ENCODE peak calls at places on chromosomes 2 and 18, in four cellular contexts. U, H, X and I are unnamed samples. For H3K4me1, the result is how much of the 10 kb centered on the place peaks cover.

GRCh38 chr2:95670686-95671085 is 78.9 kb downstream of the TRIM43 start:
- DNase-seq in H (no peak), U (no peak), X (no peak), I (no peak)

GRCh38 chr2:85978883-85979780 is 90.3 kb upstream of the ST3GAL5 start:
- DNase-seq in X (no peak), H (no peak), U (no peak), I (no peak)

GRCh38 chr18:59033361-59033760 is 106.3 kb upstream of the SEC11C start:
- DNase-seq in X (no peak), H (no peak), U (no peak), I (no peak)

GRCh38 chr2:48424866-48425265 is 105.1 kb upstream of the STON1 start:
- DNase-seq in H (no peak), X (no peak), U (no peak), I (no peak)

GRCh38 chr2:183072177-183072576 is 6.4 kb upstream of the DUSP19 start:
- DNase-seq in U (no peak), H (no peak), X (no peak), I (no peak)

GRCh38 chr18:12741351-12741750 is 38.5 kb downstream of the PSMG2 start:
- DNase-seq in X (no peak), U (no peak), H (no peak), I (peak)

GRCh38 chr2:235740821-235741220 is 247.0 kb downstream of the AGAP1 start:
- DNase-seq in H (no peak), U (no peak), X (peak), I (peak)

GRCh38 chr2:249538-250042 is 14.2 kb downstream of the SH3YL1 start:
- DNase-seq in H (no peak), U (no peak), X (no peak), I (no peak)

GRCh38 chr2:150812664-150813408 is 325.4 kb upstream of the RND3 start:
- DNase-seq in H (no peak), X (no peak), U (no peak), I (no peak)

GRCh38 chr2:120436460-120436739 is 90.5 kb downstream of the INHBB start:
- DNase-seq in H (no peak), U (no peak), X (no peak), I (no peak)

GRCh38 chr2:52904511-52904910 is 863.1 kb upstream of the CHAC2 start:
- DNase-seq in U (no peak), X (no peak), H (no peak), I (no peak)

GRCh38 chr18:63540131-63540530 is 2.0 kb upstream of the SERPINB12 start:
- DNase-seq in U (no peak), X (no peak), H (no peak), I (no peak)

GRCh38 chr2:61536086-61536722 is 2.0 kb downstream of the XPO1 start:
- DNase-seq in X (no peak), U (no peak), H (no peak), I (no peak)

GRCh38 chr2:191128172-191128910 is 22.5 kb downstream of the STAT4 start:
- DNase-seq in H (no peak), U (no peak), X (no peak), I (no peak)

GRCh38 chr2:106859498-106859897 is 26.5 kb downstream of the ST6GAL2 start:
- DNase-seq in X (no peak), U (no peak), H (no peak), I (no peak)

GRCh38 chr2:106886916-106887758 is 1.2 kb upstream of the ST6GAL2 start:
- DNase-seq in U (no peak), X (peak), H (no peak), I (no peak)

GRCh38 chr18:32441536-32441935 is 29.1 kb downstream of the GAREM1 start:
- DNase-seq in X (no peak), U (no peak), H (no peak), I (no peak)

GRCh38 chr2:10297950-10298349 is 4.8 kb upstream of the HPCAL1 start:
- DNase-seq in H (no peak), X (peak), U (no peak), I (peak)

GRCh38 chr2:231527091-231527395 is 3.2 kb downstream of the NMUR1 start:
- DNase-seq in H (no peak), X (no peak), U (no peak), I (no peak)

GRCh38 chr2:29613067-29613466 is 308.3 kb downstream of the ALK start:
- DNase-seq in X (no peak), U (no peak), H (no peak), I (no peak)

GRCh38 chr2:29614295-29614830 is 307.0 kb downstream of the ALK start:
- DNase-seq in H (no peak), X (no peak), U (no peak), I (no peak)

GRCh38 chr2:29615183-29615582 is 306.2 kb downstream of the ALK start:
- DNase-seq in U (no peak), X (no peak), H (no peak), I (no peak)

GRCh38 chr2:29612568-29612967 is 308.8 kb downstream of the ALK start:
- DNase-seq in H (no peak), U (no peak), X (no peak), I (no peak)

DNA sequence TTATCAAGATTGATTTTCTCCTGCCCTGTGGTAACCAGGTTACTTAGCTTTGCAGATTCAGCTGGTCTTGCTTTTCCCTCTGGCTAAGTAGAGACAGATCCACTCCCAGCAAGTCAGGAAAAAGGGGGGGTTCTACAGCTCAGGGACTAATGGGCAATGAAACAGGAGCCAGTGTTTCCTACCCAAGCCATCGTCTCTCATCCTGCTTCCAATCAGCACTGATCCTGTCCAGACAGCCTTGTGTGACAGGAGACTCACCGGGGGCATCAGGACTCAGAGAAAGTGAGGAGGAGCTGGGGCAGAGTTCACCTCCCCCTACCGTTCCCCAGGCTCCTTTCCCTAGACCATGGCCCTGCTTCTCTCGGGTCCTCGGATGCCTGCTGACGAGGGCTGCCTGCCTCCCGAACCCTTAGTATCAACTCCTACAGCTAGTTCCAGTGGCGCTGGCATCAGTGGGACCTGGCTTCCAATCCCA is 307.6 kb downstream of the ALK start:
- DNase-seq in U (no peak), X (no peak), H (no peak), I (no peak)
- H3K4me1 ChIP-seq in U (under half), X (under half), H (under half), I (under half)

GRCh38 chr18:48922203-48922800 is 28.5 kb downstream of the SMAD7 start:
- DNase-seq in U (no peak), X (no peak), H (no peak), I (no peak)

GRCh38 chr18:48921305-48922202 is 29.2 kb downstream of the SMAD7 start:
- DNase-seq in H (no peak), U (no peak), X (no peak), I (no peak)

GRCh38 chr18:48923746-48924580 is 26.8 kb downstream of the SMAD7 start:
- DNase-seq in X (no peak), H (no peak), U (no peak), I (peak)

GRCh38 chr18:48924621-48925601 is 25.9 kb downstream of the SMAD7 start:
- DNase-seq in X (no peak), H (no peak), U (no peak), I (peak)

DNA sequence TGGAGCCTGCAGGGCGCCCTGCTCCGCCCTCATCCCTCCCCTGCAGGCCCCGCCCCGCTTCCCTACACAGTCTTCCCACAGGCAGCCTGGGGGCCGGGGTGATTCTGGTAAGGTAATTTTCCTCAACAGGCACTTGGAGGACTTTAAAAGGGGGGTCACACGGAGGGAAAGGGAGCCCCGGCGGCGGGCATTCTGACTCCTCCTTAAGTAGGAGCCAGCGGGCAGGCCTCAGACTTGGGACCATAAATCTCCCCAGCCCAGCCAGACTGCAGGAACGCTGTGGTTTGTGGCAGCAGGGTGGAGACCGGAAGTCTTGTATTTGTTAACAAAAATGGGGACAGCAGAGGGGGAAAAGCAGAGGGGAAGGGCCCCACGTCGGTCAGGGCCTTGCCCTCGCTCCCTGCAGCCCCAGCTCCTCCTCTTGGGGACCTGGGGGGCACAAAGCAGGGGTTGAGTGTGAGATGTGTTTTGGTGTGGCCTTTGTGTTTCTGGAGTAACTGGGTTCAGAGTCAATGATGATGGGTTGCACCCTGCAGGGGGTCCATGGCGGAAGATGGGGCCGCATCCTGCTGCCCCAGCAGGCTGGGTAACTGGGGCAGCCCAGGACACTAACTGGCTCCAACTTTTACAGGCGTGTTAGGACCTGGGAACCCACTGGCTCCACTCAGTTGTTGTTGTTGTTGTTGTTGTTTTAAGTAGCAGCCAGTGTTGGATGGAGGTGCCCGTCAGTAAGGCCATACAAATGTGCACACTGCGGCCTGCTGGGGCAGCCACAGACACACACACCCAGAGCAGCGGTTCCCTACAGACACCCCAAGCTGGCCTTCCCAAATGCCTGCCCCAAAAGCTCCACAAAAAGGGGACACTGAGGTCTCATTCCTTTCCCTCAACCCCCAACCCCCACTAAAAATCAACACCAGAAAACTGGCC is 27.7 kb downstream of the SMAD7 start:
- DNase-seq in H (no peak), X (peak), U (no peak), I (no peak)
- H3K4me1 ChIP-seq in H (half or more), X (half or more), U (under half), I (under half)

GRCh38 chr2:134249755-134250154 is 4.1 kb upstream of the MGAT5 start:
- DNase-seq in H (no peak), X (no peak), U (no peak), I (no peak)
- H3K4me1 ChIP-seq in H (half or more), X (under half), U (half or more), I (under half)

DNA sequence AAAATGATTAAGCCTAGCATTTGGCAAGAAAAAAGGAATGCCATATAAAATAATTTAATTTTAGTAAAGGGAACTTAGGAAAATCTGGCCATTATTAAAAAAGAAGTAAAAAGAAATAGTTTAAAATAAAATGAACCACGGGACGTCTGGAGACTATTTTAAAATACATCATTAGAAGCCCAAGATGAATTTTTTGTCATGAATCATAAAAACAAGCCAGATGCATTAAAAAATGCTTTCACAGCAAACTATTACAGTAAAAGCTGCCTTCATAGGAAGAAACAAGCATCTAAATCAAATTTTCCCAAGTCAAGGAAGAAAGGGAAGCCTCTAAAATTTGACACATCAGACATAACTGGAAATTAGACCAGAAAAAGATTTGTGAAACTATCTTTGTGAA is 33.0 kb downstream of the COL5A2 start:
- DNase-seq in U (no peak), H (no peak), X (no peak), I (no peak)
- H3K4me1 ChIP-seq in U (under half), H (under half), X (under half), I (under half)

GRCh38 chr2:8524388-8524787 is 157.5 kb upstream of the ID2 start:
- DNase-seq in H (no peak), U (no peak), X (no peak), I (no peak)
- H3K4me1 ChIP-seq in H (under half), U (under half), X (under half), I (half or more)

GRCh38 chr2:18900691-18901113 is 311.3 kb upstream of the NT5C1B start:
- DNase-seq in U (no peak), X (no peak), H (no peak), I (no peak)
- H3K4me1 ChIP-seq in U (under half), X (under half), H (under half), I (under half)